ENCODE peak calls at places on chromosomes 6 and 20, in four cellular contexts. O is lower leg skin; G is caudate nucleus; K is effector CD4-positive, alpha-beta T cell. Q is an unnamed sample.

GRCh38 chr6:85113934-85114582 is 335.8 kb upstream of the NT5E start:
- DNase-seq in O (no peak), G (no peak), K (no peak), Q (no peak)

GRCh38 chr6:30613251-30614043 is 3.6 kb downstream of the PPP1R10 start:
- DNase-seq in O (no peak), G (no peak), K (no peak), Q (no peak)

GRCh38 chr6:137237413-137238170 is 18.4 kb upstream of the IFNGR1 start:
- DNase-seq in O (no peak), G (no peak), K (no peak), Q (no peak)

GRCh38 chr20:4720121-4720976 is 1.4 kb upstream of the PRND start:
- DNase-seq in O (peak), G (peak), K (peak), Q (no peak)

GRCh38 chr20:56371977-56372376 is 13.2 kb downstream of the FAM210B start:
- DNase-seq in O (no peak), G (no peak), K (no peak), Q (peak)

GRCh38 chr20:58007947-58008346 is 220.5 kb downstream of the ANKRD60 start:
- DNase-seq in O (no peak), G (no peak), K (no peak), Q (no peak)

GRCh38 chr20:37161830-37162549 is 17.1 kb upstream of the RPN2 start:
- DNase-seq in O (no peak), G (peak), K (no peak), Q (no peak)

GRCh38 chr20:3156811-3157619 is 2.6 kb downstream of the FASTKD5 start:
- DNase-seq in O (no peak), G (no peak), K (no peak), Q (no peak)

GRCh38 chr6:146753306-146753705 is 154.5 kb downstream of the ADGB start:
- DNase-seq in O (no peak), G (no peak), K (no peak), Q (no peak)

GRCh38 chr6:29755295-29755871 is 32.1 kb downstream of the HLA-F start:
- DNase-seq in O (no peak), G (no peak), K (no peak), Q (no peak)

GRCh38 chr20:45105317-45105716 is 4.4 kb upstream of the KCNS1 start:
- DNase-seq in O (no peak), G (no peak), K (no peak), Q (no peak)

GRCh38 chr20:20369353-20370086 is 1.6 kb downstream of the INSM1 start:
- DNase-seq in O (no peak), G (peak), K (no peak), Q (no peak)

GRCh38 chr6:151624071-151624470 is 130.3 kb downstream of the CCDC170 start:
- DNase-seq in O (no peak), G (no peak), K (no peak), Q (no peak)

GRCh38 chr6:125140808-125141207 is 12.8 kb upstream of the TPD52L1 start:
- DNase-seq in O (no peak), G (no peak), K (no peak), Q (no peak)

GRCh38 chr6:43310137-43310536 is 1.5 kb upstream of the CRIP3 start:
- DNase-seq in O (no peak), G (no peak), K (no peak), Q (no peak)

GRCh38 chr6:16756660-16757270 is 4.5 kb downstream of the ATXN1 start:
- DNase-seq in O (no peak), G (no peak), K (no peak), Q (no peak)

GRCh38 chr20:14711681-14712080 is 374.3 kb upstream of the FLRT3 start:
- DNase-seq in O (no peak), G (no peak), K (no peak), Q (no peak)

GRCh38 chr6:111722220-111722731 is 116.6 kb upstream of the TRAF3IP2 start:
- DNase-seq in O (no peak), G (no peak), K (no peak), Q (no peak)

GRCh38 chr6:129488313-129488712 is 221.7 kb downstream of the ARHGAP18 start:
- DNase-seq in O (no peak), G (no peak), K (no peak), Q (no peak)

GRCh38 chr20:43229696-43230095 is 40.0 kb upstream of the PTPRT start:
- DNase-seq in O (no peak), G (no peak), K (no peak), Q (no peak)

GRCh38 chr20:51639206-51639832 is 96.8 kb upstream of the NFATC2 start:
- DNase-seq in O (peak), G (peak), K (peak), Q (peak)

GRCh38 chr6:106118835-106119443 is 32.8 kb downstream of the PRDM1 start:
- DNase-seq in O (no peak), G (no peak), K (no peak), Q (no peak)

GRCh38 chr6:62613920-62614319 is 327.9 kb upstream of the KHDRBS2 start:
- DNase-seq in O (no peak), G (no peak), K (no peak), Q (no peak)

GRCh38 chr6:140394141-140394540 is 1019.7 kb upstream of the CITED2 start:
- DNase-seq in O (no peak), G (no peak), K (no peak), Q (no peak)

GRCh38 chr20:36865076-36865860 is 10.7 kb upstream of the TLDC2 start:
- DNase-seq in O (no peak), G (no peak), K (no peak), Q (no peak)

GRCh38 chr20:23507346-23507745 is 16.4 kb downstream of the CST8 start:
- DNase-seq in O (no peak), G (no peak), K (no peak), Q (no peak)

GRCh38 chr6:121858310-121858709 is 422.9 kb downstream of the GJA1 start:
- DNase-seq in O (no peak), G (no peak), K (no peak), Q (no peak)

GRCh38 chr6:12354499-12354898 is 64.3 kb downstream of the EDN1 start:
- DNase-seq in O (peak), G (no peak), K (no peak), Q (no peak)